ENCODE peak calls at places on chromosome 7, in six cellular contexts. One of them, this sample, is unnamed.

GRCh38 chr7:38525857-38526256 is 105.3 kb downstream of the AMPH start:
- DNase-seq in fibroblast of lung: peak; percentile 6
- DNase-seq in PC-3: no peak
- DNase-seq in suprapubic skin: no peak
- DNase-seq in keratinocyte: no peak
- DNase-seq in psoas muscle: no peak
- DNase-seq in this sample: no peak

GRCh38 chr7:148727501-148728278 is 29.0 kb downstream of the CUL1 start:
- DNase-seq in fibroblast of lung: no peak
- DNase-seq in PC-3: no peak
- DNase-seq in suprapubic skin: no peak
- DNase-seq in keratinocyte: no peak
- DNase-seq in psoas muscle: no peak
- DNase-seq in this sample: no peak

GRCh38 chr7:131738066-131738465 is 181.6 kb upstream of the PODXL start:
- DNase-seq in fibroblast of lung: no peak
- DNase-seq in PC-3: no peak
- DNase-seq in suprapubic skin: no peak
- DNase-seq in keratinocyte: no peak
- DNase-seq in psoas muscle: no peak
- DNase-seq in this sample: no peak

GRCh38 chr7:46802460-46802972 is 779.4 kb downstream of the TNS3 start:
- DNase-seq in fibroblast of lung: no peak
- DNase-seq in PC-3: no peak
- DNase-seq in suprapubic skin: no peak
- DNase-seq in keratinocyte: no peak
- DNase-seq in psoas muscle: no peak
- DNase-seq in this sample: no peak

GRCh38 chr7:128122577-128123290 is 91.5 kb upstream of the LRRC4 start:
- DNase-seq in fibroblast of lung: no peak
- DNase-seq in PC-3: no peak
- DNase-seq in suprapubic skin: no peak
- DNase-seq in keratinocyte: no peak
- DNase-seq in psoas muscle: no peak
- DNase-seq in this sample: no peak

GRCh38 chr7:929311-929711 is 25.2 kb downstream of the ADAP1 start:
- DNase-seq in fibroblast of lung: no peak
- DNase-seq in PC-3: no peak
- DNase-seq in suprapubic skin: no peak
- DNase-seq in keratinocyte: no peak
- DNase-seq in psoas muscle: peak; percentile 28
- DNase-seq in this sample: no peak

GRCh38 chr7:127674361-127674760 is 22.4 kb downstream of the SND1 start:
- DNase-seq in fibroblast of lung: peak; percentile 11
- DNase-seq in PC-3: no peak
- DNase-seq in suprapubic skin: no peak
- DNase-seq in keratinocyte: no peak
- DNase-seq in psoas muscle: no peak
- DNase-seq in this sample: no peak

GRCh38 chr7:98293265-98293664 is 11.8 kb downstream of the BRI3 start:
- DNase-seq in fibroblast of lung: no peak
- DNase-seq in PC-3: no peak
- DNase-seq in suprapubic skin: no peak
- DNase-seq in keratinocyte: no peak
- DNase-seq in psoas muscle: no peak
- DNase-seq in this sample: no peak

GRCh38 chr7:114922151-114922651 is 307 bp downstream of the MDFIC start:
- DNase-seq in fibroblast of lung: peak; percentile 72
- DNase-seq in PC-3: peak; percentile 45
- DNase-seq in suprapubic skin: no peak
- DNase-seq in keratinocyte: no peak
- DNase-seq in psoas muscle: peak; percentile 82
- DNase-seq in this sample: no peak

GRCh38 chr7:17233643-17234397 is 64.6 kb upstream of the AHR start:
- DNase-seq in fibroblast of lung: peak; percentile 17
- DNase-seq in PC-3: peak; percentile 12
- DNase-seq in suprapubic skin: no peak
- DNase-seq in keratinocyte: no peak
- DNase-seq in psoas muscle: no peak
- DNase-seq in this sample: no peak

DNA sequence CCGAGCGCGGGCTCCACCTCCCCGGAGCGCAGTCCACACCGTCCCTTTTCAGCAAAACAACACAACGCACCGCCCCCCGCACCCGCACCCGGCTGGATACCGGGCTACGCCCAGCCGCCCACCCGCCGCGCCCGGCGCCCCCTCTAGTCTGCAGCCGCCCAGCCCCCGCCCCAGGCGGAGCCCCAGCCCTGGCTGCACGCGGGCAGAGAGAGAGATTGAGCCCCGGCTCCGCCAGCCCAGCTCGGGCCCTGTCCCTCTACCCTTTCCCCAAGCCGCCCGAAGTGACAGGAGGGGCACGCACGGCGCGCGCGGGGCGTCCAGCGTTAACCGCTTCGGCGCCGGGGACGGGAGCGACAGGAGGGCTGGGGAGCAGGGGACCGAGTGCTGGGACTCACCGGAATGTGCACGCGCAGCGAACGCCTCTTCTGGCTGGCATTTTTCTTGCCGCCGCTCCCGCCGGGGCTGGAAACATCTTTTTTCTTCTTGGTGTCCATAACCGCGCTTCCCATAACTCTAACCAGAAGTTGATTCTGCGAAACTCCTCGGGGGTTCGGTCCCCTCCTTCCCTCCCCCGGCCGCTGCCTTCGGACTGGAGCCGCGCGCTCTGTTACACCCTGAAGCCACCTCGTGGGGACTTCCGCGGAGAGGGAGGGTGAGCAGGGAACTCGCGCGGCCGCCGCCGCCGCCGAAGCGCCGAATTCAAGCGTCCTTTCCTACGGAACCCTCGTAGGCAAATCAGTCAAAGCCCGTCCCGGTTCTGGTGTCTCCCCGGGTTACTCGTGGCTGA is 610 bp downstream of the PRKAG2 start:
- DNase-seq in fibroblast of lung: peak; percentile 17
- DNase-seq in PC-3: peak; percentile 24
- DNase-seq in suprapubic skin: peak; percentile 92
- DNase-seq in keratinocyte: no peak
- DNase-seq in psoas muscle: peak; percentile 91
- DNase-seq in this sample: no peak
- H3K27me3 ChIP-seq in fibroblast of lung: peaks cover 20% of the 10 kb centered on the region
- H3K27me3 ChIP-seq in PC-3: peaks cover 19% of the 10 kb centered on the region
- H3K27me3 ChIP-seq in suprapubic skin: no peaks in the 10 kb centered on the region
- H3K27me3 ChIP-seq in keratinocyte: peaks cover 45% of the 10 kb centered on the region
- H3K27me3 ChIP-seq in psoas muscle: no peaks in the 10 kb centered on the region
- H3K27me3 ChIP-seq in this sample: peaks cover 38% of the 10 kb centered on the region

GRCh38 chr7:2519119-2519930 is at the start of gene LFNG:
- DNase-seq in fibroblast of lung: peak; percentile 91
- DNase-seq in PC-3: peak; percentile 88
- DNase-seq in suprapubic skin: no peak
- DNase-seq in keratinocyte: no peak
- DNase-seq in psoas muscle: peak; percentile 92
- DNase-seq in this sample: no peak

GRCh38 chr7:2518737-2519118 is 846 bp upstream of the LFNG start:
- DNase-seq in fibroblast of lung: no peak
- DNase-seq in PC-3: no peak
- DNase-seq in suprapubic skin: no peak
- DNase-seq in keratinocyte: no peak
- DNase-seq in psoas muscle: no peak
- DNase-seq in this sample: no peak

GRCh38 chr7:2520808-2521146 is 1.2 kb downstream of the LFNG start:
- DNase-seq in fibroblast of lung: no peak
- DNase-seq in PC-3: no peak
- DNase-seq in suprapubic skin: no peak
- DNase-seq in keratinocyte: no peak
- DNase-seq in psoas muscle: no peak
- DNase-seq in this sample: no peak

GRCh38 chr7:2521341-2521745 is 1.8 kb downstream of the LFNG start:
- DNase-seq in fibroblast of lung: no peak
- DNase-seq in PC-3: no peak
- DNase-seq in suprapubic skin: no peak
- DNase-seq in keratinocyte: no peak
- DNase-seq in psoas muscle: no peak
- DNase-seq in this sample: no peak

GRCh38 chr7:2520131-2520807 is 695 bp downstream of the LFNG start:
- DNase-seq in fibroblast of lung: no peak
- DNase-seq in PC-3: peak; percentile 13
- DNase-seq in suprapubic skin: no peak
- DNase-seq in keratinocyte: no peak
- DNase-seq in psoas muscle: no peak
- DNase-seq in this sample: no peak
- TF ChIP-seq CTCF in fibroblast of lung: no peak
- TF ChIP-seq CTCF in PC-3: peak; percentile 9
- TF ChIP-seq CTCF in suprapubic skin: no peak
- TF ChIP-seq CTCF in keratinocyte: no peak
- TF ChIP-seq CTCF in psoas muscle: no peak
- TF ChIP-seq CTCF in this sample: peak; percentile 22

GRCh38 chr7:27215356-27215755 is 15.5 kb upstream of the HOXA13 start:
- DNase-seq in fibroblast of lung: no peak
- DNase-seq in PC-3: no peak
- DNase-seq in suprapubic skin: no peak
- DNase-seq in keratinocyte: no peak
- DNase-seq in psoas muscle: no peak
- DNase-seq in this sample: no peak
- H3K27me3 ChIP-seq in fibroblast of lung: peaks cover 72% of the 10 kb centered on the region
- H3K27me3 ChIP-seq in PC-3: no peaks in the 10 kb centered on the region
- H3K27me3 ChIP-seq in suprapubic skin: peaks cover 92% of the 10 kb centered on the region
- H3K27me3 ChIP-seq in keratinocyte: peaks cover 79% of the 10 kb centered on the region
- H3K27me3 ChIP-seq in psoas muscle: no peaks in the 10 kb centered on the region
- H3K27me3 ChIP-seq in this sample: peaks cover 81% of the 10 kb centered on the region

DNA sequence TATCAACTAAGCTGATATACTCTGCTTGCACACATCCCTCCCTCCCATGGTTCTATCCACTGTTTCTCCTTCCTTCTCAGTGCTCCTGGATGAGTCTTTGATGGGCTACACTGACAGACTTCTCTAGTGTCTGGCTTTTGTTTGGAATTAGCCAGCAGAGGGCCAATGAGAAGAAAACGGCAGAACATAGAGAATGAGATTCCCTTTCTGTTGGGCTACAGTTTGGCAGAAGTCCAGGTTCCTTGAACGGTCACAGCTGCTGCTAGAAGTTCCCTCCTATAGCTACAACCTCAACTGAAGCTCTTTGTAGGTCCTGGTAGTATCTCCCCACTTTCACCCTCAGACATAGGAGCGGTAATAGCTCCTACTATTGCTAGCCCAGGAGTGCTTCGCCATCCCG is 251.1 kb upstream of the LRRN3 start:
- DNase-seq in fibroblast of lung: peak; percentile 20
- DNase-seq in PC-3: peak; percentile 22
- DNase-seq in suprapubic skin: no peak
- DNase-seq in keratinocyte: no peak
- DNase-seq in psoas muscle: no peak
- DNase-seq in this sample: no peak
- TF ChIP-seq CTCF in fibroblast of lung: peak; percentile 29
- TF ChIP-seq CTCF in PC-3: peak; percentile 30
- TF ChIP-seq CTCF in suprapubic skin: no peak
- TF ChIP-seq CTCF in keratinocyte: no peak
- TF ChIP-seq CTCF in psoas muscle: no peak
- TF ChIP-seq CTCF in this sample: no peak

DNA sequence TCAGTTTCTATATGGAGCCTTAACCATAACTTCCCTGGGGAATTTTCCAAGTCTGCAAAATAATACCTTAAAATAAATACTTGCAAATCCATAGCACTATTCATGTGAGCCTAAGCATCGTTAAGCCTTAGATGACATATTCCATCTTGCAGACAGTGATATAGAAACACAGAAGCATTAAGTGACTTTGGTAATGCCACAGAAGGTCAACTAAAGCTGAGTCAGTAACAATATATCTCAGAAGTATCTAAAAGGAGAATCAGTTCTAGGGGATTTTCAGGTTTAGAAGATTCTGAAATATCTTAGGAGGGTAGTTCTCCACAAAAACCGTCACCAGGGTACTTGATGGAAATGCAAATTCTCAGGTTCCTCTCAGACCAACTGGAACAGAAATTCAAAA is 163.4 kb upstream of the COL1A2 start:
- DNase-seq in fibroblast of lung: no peak
- DNase-seq in PC-3: no peak
- DNase-seq in suprapubic skin: no peak
- DNase-seq in keratinocyte: no peak
- DNase-seq in psoas muscle: no peak
- DNase-seq in this sample: no peak
- H3K27me3 ChIP-seq in fibroblast of lung: no peaks in the 10 kb centered on the region
- H3K27me3 ChIP-seq in PC-3: no peaks in the 10 kb centered on the region
- H3K27me3 ChIP-seq in suprapubic skin: no peaks in the 10 kb centered on the region
- H3K27me3 ChIP-seq in keratinocyte: peaks cover 4% of the 10 kb centered on the region
- H3K27me3 ChIP-seq in psoas muscle: no peaks in the 10 kb centered on the region
- H3K27me3 ChIP-seq in this sample: no peaks in the 10 kb centered on the region

GRCh38 chr7:55965805-55966421 is 1.5 kb downstream of the NIPSNAP2 start:
- DNase-seq in fibroblast of lung: peak; percentile 19
- DNase-seq in PC-3: peak; percentile 84
- DNase-seq in suprapubic skin: no peak
- DNase-seq in keratinocyte: no peak
- DNase-seq in psoas muscle: peak; percentile 83
- DNase-seq in this sample: no peak

GRCh38 chr7:55963584-55964168 is 709 bp upstream of the NIPSNAP2 start:
- DNase-seq in fibroblast of lung: no peak
- DNase-seq in PC-3: no peak
- DNase-seq in suprapubic skin: no peak
- DNase-seq in keratinocyte: no peak
- DNase-seq in psoas muscle: no peak
- DNase-seq in this sample: no peak

GRCh38 chr7:55961994-55962393 is 2.4 kb upstream of the NIPSNAP2 start:
- DNase-seq in fibroblast of lung: no peak
- DNase-seq in PC-3: no peak
- DNase-seq in suprapubic skin: no peak
- DNase-seq in keratinocyte: no peak
- DNase-seq in psoas muscle: no peak
- DNase-seq in this sample: no peak

GRCh38 chr7:55964802-55965470 is 551 bp downstream of the NIPSNAP2 start:
- DNase-seq in fibroblast of lung: peak; percentile 51
- DNase-seq in PC-3: peak; percentile 36
- DNase-seq in suprapubic skin: no peak
- DNase-seq in keratinocyte: no peak
- DNase-seq in psoas muscle: peak; percentile 91
- DNase-seq in this sample: no peak

GRCh38 chr7:55964261-55964801 is at the start of gene NIPSNAP2:
- DNase-seq in fibroblast of lung: peak; percentile 43
- DNase-seq in PC-3: peak; percentile 71
- DNase-seq in suprapubic skin: no peak
- DNase-seq in keratinocyte: no peak
- DNase-seq in psoas muscle: peak; percentile 82
- DNase-seq in this sample: no peak
- TF ChIP-seq CTCF in fibroblast of lung: peak; percentile 22
- TF ChIP-seq CTCF in PC-3: peak; percentile 32
- TF ChIP-seq CTCF in suprapubic skin: peak; percentile 59
- TF ChIP-seq CTCF in keratinocyte: no peak
- TF ChIP-seq CTCF in psoas muscle: peak; percentile 83
- TF ChIP-seq CTCF in this sample: no peak

GRCh38 chr7:155357573-155358041 is 59.9 kb downstream of the INSIG1 start:
- DNase-seq in fibroblast of lung: no peak
- DNase-seq in PC-3: peak; percentile 59
- DNase-seq in suprapubic skin: peak; percentile 75
- DNase-seq in keratinocyte: no peak
- DNase-seq in psoas muscle: peak; percentile 39
- DNase-seq in this sample: no peak

GRCh38 chr7:155355176-155355575 is 57.5 kb downstream of the INSIG1 start:
- DNase-seq in fibroblast of lung: no peak
- DNase-seq in PC-3: no peak
- DNase-seq in suprapubic skin: peak; percentile 65
- DNase-seq in keratinocyte: no peak
- DNase-seq in psoas muscle: peak; percentile 45
- DNase-seq in this sample: no peak

GRCh38 chr7:155356323-155357105 is 58.8 kb downstream of the INSIG1 start:
- DNase-seq in fibroblast of lung: no peak
- DNase-seq in PC-3: peak; percentile 61
- DNase-seq in suprapubic skin: peak; percentile 61
- DNase-seq in keratinocyte: no peak
- DNase-seq in psoas muscle: peak; percentile 15
- DNase-seq in this sample: no peak

GRCh38 chr7:155354371-155355048 is 56.8 kb downstream of the INSIG1 start:
- DNase-seq in fibroblast of lung: no peak
- DNase-seq in PC-3: no peak
- DNase-seq in suprapubic skin: no peak
- DNase-seq in keratinocyte: no peak
- DNase-seq in psoas muscle: no peak
- DNase-seq in this sample: no peak

GRCh38 chr7:155355745-155356144 is 58.1 kb downstream of the INSIG1 start:
- DNase-seq in fibroblast of lung: no peak
- DNase-seq in PC-3: no peak
- DNase-seq in suprapubic skin: peak; percentile 58
- DNase-seq in keratinocyte: no peak
- DNase-seq in psoas muscle: peak; percentile 35
- DNase-seq in this sample: no peak
- H3K27me3 ChIP-seq in fibroblast of lung: no peaks in the 10 kb centered on the region
- H3K27me3 ChIP-seq in PC-3: peaks cover 25% of the 10 kb centered on the region
- H3K27me3 ChIP-seq in suprapubic skin: peaks cover 78% of the 10 kb centered on the region
- H3K27me3 ChIP-seq in keratinocyte: peaks cover 13% of the 10 kb centered on the region
- H3K27me3 ChIP-seq in psoas muscle: no peaks in the 10 kb centered on the region
- H3K27me3 ChIP-seq in this sample: peaks cover 17% of the 10 kb centered on the region